ENCODE peak calls at places on chromosome 4, in nine cellular contexts. X is tibial artery, T is lung, N is choroid plexus epithelial cell, A is neural crest cell, U is endothelial cell, H is pancreas, Y is bronchial epithelial cell, R is AG04450. M is an unnamed sample.

GRCh38 chr4:125940426-125940825 is 625.7 kb downstream of the FAT4 start:
- DNase-seq in Y (no peak), N (no peak), T (no peak), A (no peak), U (no peak), X (no peak), H (no peak), R (no peak), M (no peak)

GRCh38 chr4:15778742-15779231 is 659 bp downstream of the CD38 start:
- DNase-seq in R (no peak), U (peak; percentile 7), Y (no peak), N (peak; percentile 45), X (no peak), A (no peak), H (peak; percentile 45), T (peak; percentile 48), M (peak; percentile 50)

GRCh38 chr4:123699823-123700822 is 303.5 kb downstream of the SPRY1 start:
- DNase-seq in T (no peak), U (no peak), A (peak; percentile 5), N (peak; percentile 95), R (peak; percentile 82), H (no peak), Y (peak; percentile 63), X (no peak), M (no peak)

GRCh38 chr4:176642472-176642871 is 150.2 kb downstream of the VEGFC start:
- DNase-seq in R (no peak), N (no peak), H (no peak), X (no peak), A (no peak), U (no peak), T (no peak), Y (no peak), M (no peak)

GRCh38 chr4:91198951-91199350 is 1071.8 kb downstream of the CCSER1 start:
- DNase-seq in N (peak; percentile 20), T (no peak), A (no peak), H (no peak), X (no peak), R (no peak), U (no peak), Y (no peak), M (no peak)

GRCh38 chr4:135515295-135515694 is 1313.7 kb upstream of the PABPC4L start:
- DNase-seq in R (no peak), A (no peak), Y (no peak), H (no peak), U (no peak), X (no peak), T (no peak), N (peak; percentile 72), M (no peak)

GRCh38 chr4:153348006-153348405 is 3.5 kb downstream of the MND1 start:
- DNase-seq in T (no peak), X (no peak), Y (no peak), R (no peak), N (peak; percentile 25), A (no peak), H (no peak), U (no peak), M (no peak)

GRCh38 chr4:68344785-68345184 is 5.1 kb downstream of the YTHDC1 start:
- DNase-seq in A (no peak), H (no peak), X (no peak), U (no peak), N (no peak), R (no peak), Y (no peak), T (no peak), M (no peak)

GRCh38 chr4:31366041-31366440 is 645.9 kb downstream of the PCDH7 start:
- DNase-seq in U (no peak), Y (peak; percentile 70), N (peak; percentile 54), X (no peak), T (no peak), H (no peak), A (no peak), R (no peak), M (no peak)

GRCh38 chr4:123600921-123601904 is 204.6 kb downstream of the SPRY1 start:
- DNase-seq in A (no peak), R (no peak), H (no peak), X (no peak), U (no peak), Y (no peak), T (no peak), N (no peak), M (peak; percentile 45)

GRCh38 chr4:119138046-119138445 is 2.4 kb downstream of the MYOZ2 start:
- DNase-seq in Y (no peak), X (no peak), H (no peak), U (no peak), T (no peak), R (no peak), A (no peak), N (peak; percentile 72), M (no peak)

GRCh38 chr4:103002551-103002950 is 17.0 kb downstream of the SLC9B1 start:
- DNase-seq in H (no peak), T (no peak), X (no peak), N (peak; percentile 52), U (no peak), Y (peak; percentile 23), R (no peak), A (no peak), M (no peak)

GRCh38 chr4:83771113-83771705 is 235.3 kb downstream of the GPAT3 start:
- DNase-seq in T (peak; percentile 34), A (peak; percentile 31), R (peak; percentile 15), Y (peak; percentile 38), N (peak; percentile 82), X (no peak), U (peak; percentile 62), H (peak; percentile 33), M (no peak)

GRCh38 chr4:21716526-21716925 is 232.0 kb downstream of the KCNIP4 start:
- DNase-seq in X (no peak), R (no peak), Y (no peak), A (no peak), H (no peak), N (no peak), T (no peak), U (no peak), M (no peak)

GRCh38 chr4:7756071-7756470 is 183.6 kb downstream of the AFAP1 start:
- DNase-seq in T (no peak), Y (no peak), U (no peak), X (no peak), A (no peak), N (no peak), R (no peak), H (peak; percentile 5), M (no peak)

GRCh38 chr4:7968262-7968896 is 28.7 kb upstream of the AFAP1 start:
- DNase-seq in H (no peak), Y (no peak), U (no peak), R (no peak), X (no peak), N (no peak), A (no peak), T (no peak), M (no peak)

DNA sequence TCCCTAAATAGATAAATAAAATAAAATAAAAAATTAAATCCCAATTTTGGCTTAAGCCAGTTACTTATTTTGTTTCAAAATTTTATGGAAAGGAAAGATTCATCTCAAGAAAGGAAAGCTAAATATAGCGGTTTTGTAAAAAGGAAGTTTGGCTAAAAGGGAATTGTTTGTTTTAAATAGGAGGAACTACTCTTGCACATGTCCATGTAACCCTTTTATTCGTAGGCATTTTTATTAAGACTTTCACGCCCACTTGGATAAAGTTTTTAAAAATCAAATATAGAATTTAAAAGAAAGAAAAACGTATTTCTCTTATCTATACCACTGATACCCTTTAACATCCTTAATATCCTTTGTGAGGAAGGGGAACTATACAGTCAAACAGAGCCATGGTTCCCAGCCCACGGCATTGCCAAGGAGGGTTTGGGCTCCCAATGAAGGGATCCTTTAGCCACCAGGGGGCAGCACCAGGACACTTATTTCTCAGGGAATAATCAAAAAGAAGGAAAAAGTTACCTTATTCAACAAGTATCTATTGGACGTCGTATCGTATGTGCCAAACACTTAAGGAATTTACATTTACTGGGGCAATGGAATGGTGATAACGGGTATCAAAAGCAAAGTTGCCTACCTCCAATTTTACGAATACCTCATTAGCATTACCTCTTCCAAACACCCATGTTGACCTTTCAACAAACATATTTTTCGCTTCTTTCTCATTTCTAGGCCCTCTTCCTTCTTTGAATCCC is 27.7 kb downstream of the CDKN2AIP start:
- DNase-seq in X (peak; percentile 86), A (peak; percentile 94), R (peak; percentile 43), Y (peak; percentile 56), T (peak; percentile 87), N (peak; percentile 79), U (peak; percentile 88), H (peak; percentile 88), M (peak; percentile 93)
- TF ChIP-seq CTCF in X (peak; percentile 74), A (peak; percentile 93), R (peak; percentile 84), Y (peak; percentile 56), T (peak; percentile 73), N (peak; percentile 89), U (peak; percentile 97), H (peak; percentile 92), M (peak; percentile 93)

GRCh38 chr4:1122501-1122900 is 9.1 kb upstream of the RNF212 start:
- DNase-seq in U (no peak), Y (no peak), A (no peak), N (no peak), H (no peak), X (no peak), R (no peak), T (no peak), M (peak; percentile 29)

GRCh38 chr4:1130318-1131186 is 17.2 kb upstream of the RNF212 start:
- DNase-seq in A (peak; percentile 69), X (peak; percentile 80), U (peak; percentile 61), H (peak; percentile 76), N (peak; percentile 89), Y (peak; percentile 68), R (peak; percentile 63), T (peak; percentile 76), M (peak; percentile 74)

GRCh38 chr4:1126506-1126905 is 13.1 kb upstream of the RNF212 start:
- DNase-seq in X (no peak), N (peak; percentile 26), H (no peak), A (no peak), Y (no peak), R (no peak), T (no peak), U (no peak), M (no peak)
- TF ChIP-seq CTCF in X (no peak), N (no peak), H (no peak), A (no peak), Y (no peak), R (no peak), T (no peak), U (no peak), M (no peak)

DNA sequence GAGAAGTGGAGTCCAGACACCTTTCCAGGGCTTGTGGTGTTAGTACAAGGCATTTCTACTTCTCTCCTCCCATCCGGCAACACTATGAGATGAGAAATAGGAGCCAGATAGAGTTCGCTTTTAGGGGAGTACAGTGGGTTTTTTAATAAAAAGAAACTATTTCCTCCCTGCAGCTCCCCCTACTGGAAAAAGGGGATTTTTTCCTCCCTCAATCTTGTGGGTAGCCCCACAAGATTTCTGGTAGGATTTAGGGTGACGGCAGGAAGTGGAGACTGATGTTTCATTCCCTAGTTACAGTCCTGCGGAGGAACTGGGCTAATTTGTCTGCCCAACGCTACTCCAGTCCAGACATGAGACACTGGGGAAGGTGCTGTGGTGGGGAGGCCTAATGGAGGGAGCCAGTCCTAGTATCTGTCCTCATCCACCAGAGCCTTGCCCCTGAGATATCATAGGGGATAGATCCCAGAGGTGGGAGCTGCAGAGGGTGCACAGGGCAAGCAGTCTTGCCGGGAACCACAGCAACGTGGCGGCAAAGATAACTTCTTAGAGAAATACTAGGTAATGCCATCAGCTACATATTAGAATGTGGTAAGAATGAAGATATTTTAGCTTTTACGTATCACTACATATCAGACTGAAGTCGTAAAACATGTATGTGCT is 45.6 kb upstream of the PRKG2 start:
- DNase-seq in R (no peak), X (no peak), A (peak; percentile 2), H (no peak), Y (no peak), U (peak; percentile 10), N (peak; percentile 38), T (no peak), M (no peak)
- TF ChIP-seq CTCF in R (peak; percentile 43), X (no peak), A (peak; percentile 45), H (no peak), Y (peak; percentile 49), U (peak; percentile 68), N (peak; percentile 65), T (no peak), M (no peak)

GRCh38 chr4:188780686-188781085 is 641.4 kb downstream of the TRIML1 start:
- DNase-seq in N (no peak), R (no peak), U (no peak), Y (no peak), X (no peak), A (no peak), H (no peak), T (no peak), M (no peak)
- TF ChIP-seq CTCF in N (no peak), R (no peak), U (no peak), Y (no peak), X (no peak), A (no peak), H (no peak), T (no peak), M (no peak)